ENCODE peak calls at places on chromosome 17, in five cellular contexts. R is K562, A is MM.1S, C is GM12878, T is mammary epithelial cell. Y is an unnamed sample.

GRCh38 chr17:65794572-65794971 is 233.1 kb upstream of the AXIN2 start:
- DNase-seq in A (peak; percentile 37), T (peak; percentile 29), C (no peak), R (peak; percentile 36), Y (peak; percentile 39)

GRCh38 chr17:76077582-76078110 is 1.3 kb upstream of the ZACN start:
- DNase-seq in T (no peak), R (peak; percentile 49), C (no peak), A (no peak), Y (no peak)

GRCh38 chr17:80859004-80859941 is 132.4 kb upstream of the CHMP6 start:
- DNase-seq in T (peak; percentile 85), R (no peak), C (no peak), A (no peak), Y (peak; percentile 43)

GRCh38 chr17:21129023-21129681 is 2.4 kb downstream of the DHRS7B start:
- DNase-seq in A (no peak), C (no peak), T (no peak), R (no peak), Y (no peak)

GRCh38 chr17:58829172-58829637 is 73.6 kb downstream of the PPM1E start:
- DNase-seq in A (no peak), R (no peak), C (no peak), T (no peak), Y (peak; percentile 24)

GRCh38 chr17:38327936-38328335 is 15.8 kb downstream of the GPR179 start:
- DNase-seq in R (no peak), C (no peak), A (no peak), T (no peak), Y (no peak)

GRCh38 chr17:34252138-34252889 is 2.8 kb upstream of the CCL2 start:
- DNase-seq in C (peak; percentile 7), A (no peak), T (no peak), R (no peak), Y (peak; percentile 73)

GRCh38 chr17:36862116-36862920 is 75.0 kb upstream of the LHX1 start:
- DNase-seq in R (peak; percentile 90), C (no peak), A (no peak), T (no peak), Y (no peak)

GRCh38 chr17:76404976-76405563 is 20.7 kb downstream of the SPHK1 start:
- DNase-seq in T (no peak), R (no peak), C (no peak), A (no peak), Y (no peak)

GRCh38 chr17:21239680-21240374 is 13.4 kb downstream of the NATD1 start:
- DNase-seq in R (peak; percentile 50), A (peak; percentile 32), C (no peak), T (no peak), Y (no peak)

GRCh38 chr17:61097786-61098185 is 301.9 kb upstream of the TBX2 start:
- DNase-seq in R (no peak), T (no peak), A (no peak), C (no peak), Y (no peak)

GRCh38 chr17:55576237-55576998 is 65.2 kb upstream of the SMIM36 start:
- DNase-seq in C (peak; percentile 8), A (no peak), T (peak; percentile 81), R (peak; percentile 14), Y (no peak)

GRCh38 chr17:16073845-16074244 is 74.2 kb downstream of the TTC19 start:
- DNase-seq in T (no peak), A (no peak), C (no peak), R (no peak), Y (no peak)

GRCh38 chr17:71828182-71828596 is 292.6 kb upstream of the SOX9 start:
- DNase-seq in A (no peak), T (peak; percentile 13), C (no peak), R (no peak), Y (no peak)

GRCh38 chr17:7445011-7445927 is at the start of gene CHRNB1:
- DNase-seq in T (no peak), R (peak; percentile 90), A (no peak), C (no peak), Y (peak; percentile 88)

GRCh38 chr17:81385320-81386111 is 9.7 kb upstream of the BAHCC1 start:
- DNase-seq in A (no peak), C (no peak), R (no peak), T (no peak), Y (no peak)

GRCh38 chr17:22090263-22090935 is 398.1 kb downstream of the KCNJ18 start:
- DNase-seq in A (no peak), R (peak; percentile 33), C (no peak), T (no peak), Y (no peak)

DNA sequence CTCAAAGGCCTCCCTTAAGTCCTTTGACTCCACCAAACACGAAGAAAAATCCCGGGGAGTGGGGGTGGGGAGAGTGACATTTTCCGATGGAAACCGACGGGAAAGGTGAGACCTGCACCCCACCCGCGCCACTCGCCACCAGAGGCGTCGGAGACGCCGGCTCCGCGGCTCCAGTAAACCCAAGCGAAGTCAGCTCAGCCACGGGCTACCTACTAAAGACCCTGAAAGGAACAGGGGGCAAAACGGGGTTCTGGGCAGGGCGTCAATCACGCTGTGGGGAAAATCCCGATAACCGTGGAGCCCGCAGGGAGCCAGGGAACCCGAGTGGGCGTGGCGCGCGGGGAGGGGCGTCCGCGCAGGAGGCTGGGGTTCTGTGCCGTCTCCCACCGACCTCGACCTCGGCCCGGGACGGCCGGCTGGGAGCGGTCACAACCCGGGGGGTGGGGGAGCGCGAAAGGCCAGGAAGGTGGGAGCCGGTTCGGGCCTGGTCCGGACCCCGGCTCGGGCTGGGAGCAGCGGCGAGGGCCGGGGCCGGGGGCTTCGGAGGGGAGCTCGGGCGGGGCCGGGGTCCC is 565 bp downstream of the WDR45B start:
- DNase-seq in A (peak; percentile 30), T (peak; percentile 24), C (no peak), R (peak; percentile 84), Y (peak; percentile 45)
- TF ChIP-seq CTCF in A (peak; percentile 28), T (no peak), C (no peak), R (peak; percentile 11), Y (no peak)

GRCh38 chr17:47902039-47902744 is 6.2 kb downstream of the SP2 start:
- DNase-seq in R (peak; percentile 47), A (no peak), T (no peak), C (no peak), Y (no peak)
- H3K4me3 ChIP-seq in R (no peak overlapping the region), A (no peak overlapping the region), T (no peak overlapping the region), C (no peak overlapping the region), Y (no peak overlapping the region)

GRCh38 chr17:2227025-2227699 is 76.4 kb downstream of the SMG6 start:
- DNase-seq in C (no peak), A (no peak), R (no peak), T (peak; percentile 53), Y (no peak)

GRCh38 chr17:2223617-2223927 is 80.0 kb downstream of the SMG6 start:
- DNase-seq in A (no peak), R (no peak), T (no peak), C (no peak), Y (no peak)

GRCh38 chr17:2222301-2222700 is 81.3 kb downstream of the SMG6 start:
- DNase-seq in R (no peak), T (no peak), C (no peak), A (no peak), Y (no peak)

GRCh38 chr17:2218426-2218825 is 85.2 kb downstream of the SMG6 start:
- DNase-seq in R (no peak), T (peak; percentile 100), C (no peak), A (no peak), Y (no peak)

GRCh38 chr17:2222901-2223616 is 80.5 kb downstream of the SMG6 start:
- DNase-seq in R (no peak), A (peak; percentile 95), T (peak; percentile 60), C (peak; percentile 81), Y (peak; percentile 44)
- H3K9ac ChIP-seq in R (no peak overlapping the region), A (peak overlapping the region; percentile 52), T (no peak overlapping the region), C (peak overlapping the region; percentile 59), Y (no peak overlapping the region)

GRCh38 chr17:17439971-17440843 is 36.6 kb upstream of the MED9 start:
- DNase-seq in R (peak; percentile 50), C (peak; percentile 15), A (peak; percentile 66), T (peak; percentile 23), Y (peak; percentile 77)
- TF ChIP-seq CTCF in R (peak; percentile 67), C (peak; percentile 70), A (peak; percentile 75), T (peak; percentile 82), Y (peak; percentile 69)

GRCh38 chr17:68794636-68795503 is 160.3 kb downstream of the ABCA8 start:
- DNase-seq in C (no peak), R (no peak), A (peak; percentile 40), T (no peak), Y (no peak)
- H3K4me3 ChIP-seq in C (peak overlapping the region; percentile 7), R (no peak overlapping the region), A (peak overlapping the region; percentile 48), T (no peak overlapping the region), Y (no peak overlapping the region)

GRCh38 chr17:28407974-28408306 is 1.9 kb upstream of the SLC46A1 start:
- DNase-seq in R (no peak), T (no peak), A (no peak), C (no peak), Y (no peak)
- H3K9ac ChIP-seq in R (peak overlapping the region; percentile 3), T (no peak overlapping the region), A (no peak overlapping the region), C (no peak overlapping the region), Y (peak overlapping the region; percentile 43)

DNA sequence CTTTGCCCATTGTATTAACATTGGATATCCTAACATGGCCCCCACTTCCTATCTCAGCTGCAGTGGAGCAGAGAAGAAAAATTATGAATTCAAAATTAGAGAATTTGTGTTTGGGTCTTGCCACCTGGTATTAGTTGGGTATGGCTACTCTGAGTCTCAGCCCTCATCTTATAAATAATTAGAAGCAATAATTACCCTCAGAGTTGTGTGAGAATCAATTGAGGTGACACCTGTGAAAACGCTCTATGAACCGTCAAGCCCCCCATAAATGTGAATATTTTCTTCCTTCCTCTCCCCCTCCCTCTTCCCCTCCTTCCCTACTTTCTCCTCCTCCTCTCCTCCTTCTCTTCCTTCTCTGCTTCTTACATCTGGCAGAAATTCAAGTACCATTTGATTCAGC is 8.9 kb upstream of the TOB1 start:
- DNase-seq in A (no peak), T (no peak), R (no peak), C (no peak), Y (no peak)
- TF ChIP-seq CTCF in A (no peak), T (no peak), R (no peak), C (no peak), Y (no peak)

GRCh38 chr17:67855504-67856324 is 30.4 kb downstream of the BPTF start:
- DNase-seq in A (no peak), T (no peak), R (no peak), C (no peak), Y (no peak)
- H3K4me3 ChIP-seq in A (no peak overlapping the region), T (no peak overlapping the region), R (no peak overlapping the region), C (peak overlapping the region; percentile 42), Y (no peak overlapping the region)

GRCh38 chr17:19566176-19566575 is 32.5 kb downstream of the SLC47A1 start:
- DNase-seq in R (no peak), C (no peak), T (no peak), A (no peak), Y (no peak)
- H3K9ac ChIP-seq in R (no peak overlapping the region), C (no peak overlapping the region), T (no peak overlapping the region), A (no peak overlapping the region), Y (no peak overlapping the region)

Y was measured in colonic mucosa.